ENCODE peak calls at places on chromosomes 5 and 9, in six cellular contexts. T is mesendoderm, V is neuronal stem cell, C is IMR-90, B is H9, G is mesenchymal stem cell. Z is an unnamed sample.

GRCh38 chr5:142428036-142428772 is 103.4 kb upstream of the SPRY4 start:
- DNase-seq in T (no peak), V (no peak), C (no peak), B (no peak), G (no peak), Z (no peak)

GRCh38 chr9:89699646-89700045 is 94.8 kb downstream of the GADD45G start:
- DNase-seq in T (no peak), V (no peak), C (no peak), B (no peak), G (no peak), Z (no peak)

GRCh38 chr9:104993291-104993963 is 65.5 kb upstream of the ABCA1 start:
- DNase-seq in T (peak; percentile 99), V (peak; percentile 87), C (peak; percentile 86), B (peak; percentile 93), G (peak; percentile 96), Z (peak; percentile 80)

GRCh38 chr9:90807006-90807405 is 5.4 kb downstream of the SYK start:
- DNase-seq in T (no peak), V (no peak), C (no peak), B (no peak), G (no peak), Z (no peak)

GRCh38 chr9:13898957-13899356 is 415.0 kb downstream of the NFIB start:
- DNase-seq in T (no peak), V (no peak), C (no peak), B (no peak), G (no peak), Z (no peak)

GRCh38 chr5:83096660-83097334 is 19.4 kb downstream of the XRCC4 start:
- DNase-seq in T (no peak), V (no peak), C (peak; percentile 18), B (no peak), G (peak; percentile 46), Z (no peak)

GRCh38 chr5:180461303-180461702 is 32.9 kb upstream of the CNOT6 start:
- DNase-seq in T (no peak), V (no peak), C (no peak), B (no peak), G (no peak), Z (no peak)

GRCh38 chr9:107249131-107249533 is 33.9 kb upstream of the RAD23B start:
- DNase-seq in T (peak; percentile 86), V (no peak), C (peak; percentile 46), B (peak; percentile 62), G (peak; percentile 25), Z (no peak)

GRCh38 chr5:131986161-131986912 is 25.1 kb downstream of the ACSL6 start:
- DNase-seq in T (no peak), V (no peak), C (peak; percentile 4), B (no peak), G (no peak), Z (no peak)

GRCh38 chr5:36879274-36880033 is 2.9 kb downstream of the NIPBL start:
- DNase-seq in T (no peak), V (no peak), C (no peak), B (no peak), G (no peak), Z (no peak)

GRCh38 chr9:5191983-5192382 is 6.5 kb upstream of the INSL6 start:
- DNase-seq in T (no peak), V (no peak), C (no peak), B (no peak), G (no peak), Z (no peak)

GRCh38 chr9:81729141-81729540 is 39.8 kb upstream of the TLE1 start:
- DNase-seq in T (no peak), V (no peak), C (no peak), B (no peak), G (no peak), Z (no peak)

GRCh38 chr5:177226882-177227281 is 76.6 kb downstream of the RAB24 start:
- DNase-seq in T (no peak), V (no peak), C (no peak), B (no peak), G (no peak), Z (no peak)

GRCh38 chr5:165538065-165538464 is 2032.6 kb downstream of the MAT2B start:
- DNase-seq in T (no peak), V (no peak), C (peak; percentile 44), B (no peak), G (peak; percentile 16), Z (no peak)

GRCh38 chr5:117872798-117873368 is 1115.5 kb downstream of the DTWD2 start:
- DNase-seq in T (peak; percentile 39), V (no peak), C (no peak), B (peak; percentile 25), G (no peak), Z (no peak)

GRCh38 chr5:44695259-44695658 is 113.5 kb upstream of the MRPS30 start:
- DNase-seq in T (no peak), V (no peak), C (no peak), B (no peak), G (no peak), Z (no peak)

GRCh38 chr9:78047106-78047505 is 15.5 kb upstream of the GNAQ start:
- DNase-seq in T (no peak), V (no peak), C (no peak), B (no peak), G (no peak), Z (no peak)

GRCh38 chr5:143085319-143085917 is 315.2 kb downstream of the ARHGAP26 start:
- DNase-seq in T (no peak), V (no peak), C (no peak), B (no peak), G (no peak), Z (no peak)

GRCh38 chr5:19837536-19838179 is 150.3 kb downstream of the CDH18 start:
- DNase-seq in T (no peak), V (no peak), C (peak; percentile 21), B (no peak), G (peak; percentile 32), Z (no peak)

GRCh38 chr5:149210968-149211495 is 60.6 kb upstream of the AFAP1L1 start:
- DNase-seq in T (peak; percentile 58), V (peak; percentile 41), C (no peak), B (no peak), G (peak; percentile 62), Z (no peak)

GRCh38 chr5:16049766-16050165 is 129.8 kb downstream of the MARCHF11 start:
- DNase-seq in T (no peak), V (no peak), C (no peak), B (no peak), G (no peak), Z (no peak)

GRCh38 chr5:154288145-154288544 is 97.6 kb downstream of the GALNT10 start:
- DNase-seq in T (peak; percentile 32), V (no peak), C (peak; percentile 72), B (no peak), G (peak; percentile 50), Z (no peak)

GRCh38 chr5:54778783-54779182 is 206.6 kb downstream of the ESM1 start:
- DNase-seq in T (no peak), V (no peak), C (no peak), B (no peak), G (no peak), Z (no peak)

GRCh38 chr9:34206561-34206960 is 27.7 kb downstream of the UBAP1 start:
- DNase-seq in T (no peak), V (no peak), C (no peak), B (no peak), G (no peak), Z (no peak)

GRCh38 chr9:21287280-21287679 is 17.8 kb downstream of the IFNA5 start:
- DNase-seq in T (no peak), V (no peak), C (no peak), B (no peak), G (no peak), Z (no peak)

GRCh38 chr9:89863837-89864236 is 259.0 kb downstream of the GADD45G start:
- DNase-seq in T (no peak), V (no peak), C (no peak), B (no peak), G (no peak), Z (no peak)

GRCh38 chr9:122122903-122123632 is 30.0 kb upstream of the TTLL11 start:
- DNase-seq in T (peak; percentile 79), V (peak; percentile 80), C (peak; percentile 66), B (peak; percentile 85), G (peak; percentile 63), Z (peak; percentile 97)

GRCh38 chr9:13778486-13779110 is 499.1 kb upstream of the MPDZ start:
- DNase-seq in T (peak; percentile 4), V (peak; percentile 24), C (peak; percentile 4), B (no peak), G (no peak), Z (no peak)

GRCh38 chr9:135886147-135886981 is 21.0 kb downstream of the CAMSAP1 start:
- DNase-seq in T (no peak), V (no peak), C (no peak), B (no peak), G (peak; percentile 86), Z (no peak)

GRCh38 chr9:134770972-134771971 is 109.3 kb upstream of the FCN2 start:
- DNase-seq in T (no peak), V (no peak), C (no peak), B (no peak), G (no peak), Z (no peak)

GRCh38 chr5:129148-129547 is 37.2 kb downstream of the PLEKHG4B start:
- DNase-seq in T (no peak), V (no peak), C (no peak), B (no peak), G (no peak), Z (no peak)
- H2BK15ac ChIP-seq in T (no peak overlapping the region), V (no peak overlapping the region), C (no peak overlapping the region), B (no peak overlapping the region), G (no peak overlapping the region), Z (no peak overlapping the region)

DNA sequence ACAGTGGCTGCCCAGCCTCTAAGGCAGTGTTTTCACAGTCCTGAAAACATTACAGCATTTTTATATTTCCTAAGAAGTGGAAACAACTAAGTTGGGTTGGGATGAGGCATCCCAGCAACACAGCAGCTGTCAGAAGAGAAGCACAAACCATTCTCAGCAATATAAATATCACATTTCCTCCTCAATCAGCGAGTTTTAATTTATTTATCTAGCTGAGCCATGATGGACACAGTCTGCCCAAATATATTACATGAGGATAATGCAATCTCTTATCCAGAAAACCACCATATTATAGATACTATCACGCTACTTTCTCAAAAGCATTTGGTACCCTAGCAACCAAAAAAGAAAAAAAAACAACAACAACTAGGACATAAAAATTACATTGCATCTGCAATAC is 158.5 kb downstream of the FSTL4 start:
- DNase-seq in T (no peak), V (no peak), C (no peak), B (no peak), G (no peak), Z (no peak)
- H2BK15ac ChIP-seq in T (no peak overlapping the region), V (no peak overlapping the region), C (no peak overlapping the region), B (no peak overlapping the region), G (no peak overlapping the region), Z (no peak overlapping the region)

GRCh38 chr5:123626051-123626450 is 114.1 kb downstream of the CSNK1G3 start:
- DNase-seq in T (no peak), V (no peak), C (no peak), B (no peak), G (no peak), Z (no peak)
- H2BK15ac ChIP-seq in T (no peak overlapping the region), V (no peak overlapping the region), C (no peak overlapping the region), B (no peak overlapping the region), G (no peak overlapping the region), Z (no peak overlapping the region)

GRCh38 chr5:76368941-76369340 is 34.1 kb upstream of the IQGAP2 start:
- DNase-seq in T (no peak), V (no peak), C (no peak), B (no peak), G (no peak), Z (no peak)

GRCh38 chr5:76363385-76364261 is 39.5 kb upstream of the IQGAP2 start:
- DNase-seq in T (no peak), V (no peak), C (no peak), B (no peak), G (no peak), Z (no peak)

GRCh38 chr5:76367623-76368366 is 35.3 kb upstream of the IQGAP2 start:
- DNase-seq in T (peak; percentile 83), V (no peak), C (peak; percentile 16), B (no peak), G (peak; percentile 54), Z (no peak)

GRCh38 chr5:76365558-76365957 is 37.5 kb upstream of the IQGAP2 start:
- DNase-seq in T (no peak), V (no peak), C (no peak), B (no peak), G (no peak), Z (no peak)
- H2BK15ac ChIP-seq in T (no peak overlapping the region), V (no peak overlapping the region), C (no peak overlapping the region), B (no peak overlapping the region), G (no peak overlapping the region), Z (no peak overlapping the region)

Z was measured in H1.